ENCODE peak calls at places on chromosomes 16 and 17, in nine cellular contexts. One of them, this sample, is unnamed.

GRCh38 chr17:29129731-29130130 is 50.5 kb downstream of the MYO18A start:
- DNase-seq in transverse colon: no peak
- DNase-seq in gastrocnemius medialis: peak
- DNase-seq in sigmoid colon: no peak
- DNase-seq in astrocyte of the spinal cord: no peak
- DNase-seq in Panc1: no peak
- DNase-seq in fibroblast of the aortic adventitia: no peak
- DNase-seq in cardiac fibroblast: no peak
- DNase-seq in uterus: no peak
- DNase-seq in this sample: no peak

GRCh38 chr17:73936908-73937627 is 266.4 kb upstream of the RPL38 start:
- DNase-seq in gastrocnemius medialis: no peak
- DNase-seq in Panc1: no peak
- DNase-seq in cardiac fibroblast: no peak
- DNase-seq in astrocyte of the spinal cord: no peak
- DNase-seq in transverse colon: no peak
- DNase-seq in sigmoid colon: no peak
- DNase-seq in uterus: no peak
- DNase-seq in fibroblast of the aortic adventitia: no peak
- DNase-seq in this sample: no peak

GRCh38 chr17:66655861-66656260 is 179.1 kb upstream of the CACNG5 start:
- DNase-seq in uterus: no peak
- DNase-seq in cardiac fibroblast: peak
- DNase-seq in fibroblast of the aortic adventitia: peak
- DNase-seq in gastrocnemius medialis: no peak
- DNase-seq in sigmoid colon: no peak
- DNase-seq in astrocyte of the spinal cord: peak
- DNase-seq in transverse colon: no peak
- DNase-seq in Panc1: no peak
- DNase-seq in this sample: peak

GRCh38 chr16:87380403-87380802 is 3.2 kb downstream of the FBXO31 start:
- DNase-seq in fibroblast of the aortic adventitia: no peak
- DNase-seq in gastrocnemius medialis: no peak
- DNase-seq in sigmoid colon: peak
- DNase-seq in transverse colon: no peak
- DNase-seq in astrocyte of the spinal cord: no peak
- DNase-seq in cardiac fibroblast: no peak
- DNase-seq in uterus: no peak
- DNase-seq in Panc1: no peak
- DNase-seq in this sample: no peak

GRCh38 chr17:62073993-62074392 is 8.9 kb upstream of the MED13 start:
- DNase-seq in cardiac fibroblast: no peak
- DNase-seq in astrocyte of the spinal cord: no peak
- DNase-seq in gastrocnemius medialis: no peak
- DNase-seq in uterus: no peak
- DNase-seq in sigmoid colon: no peak
- DNase-seq in fibroblast of the aortic adventitia: no peak
- DNase-seq in transverse colon: no peak
- DNase-seq in Panc1: no peak
- DNase-seq in this sample: no peak

GRCh38 chr17:13864551-13864950 is 204.8 kb upstream of the COX10 start:
- DNase-seq in fibroblast of the aortic adventitia: peak
- DNase-seq in uterus: no peak
- DNase-seq in astrocyte of the spinal cord: peak
- DNase-seq in cardiac fibroblast: peak
- DNase-seq in Panc1: no peak
- DNase-seq in transverse colon: no peak
- DNase-seq in sigmoid colon: no peak
- DNase-seq in gastrocnemius medialis: no peak
- DNase-seq in this sample: peak

GRCh38 chr17:77579717-77580116 is 378.8 kb upstream of the TNRC6C start:
- DNase-seq in transverse colon: no peak
- DNase-seq in astrocyte of the spinal cord: no peak
- DNase-seq in uterus: no peak
- DNase-seq in sigmoid colon: no peak
- DNase-seq in gastrocnemius medialis: no peak
- DNase-seq in fibroblast of the aortic adventitia: no peak
- DNase-seq in Panc1: no peak
- DNase-seq in cardiac fibroblast: no peak
- DNase-seq in this sample: no peak

GRCh38 chr16:69443809-69444611 is 19.6 kb downstream of the CYB5B start:
- DNase-seq in transverse colon: peak
- DNase-seq in fibroblast of the aortic adventitia: peak
- DNase-seq in astrocyte of the spinal cord: peak
- DNase-seq in cardiac fibroblast: peak
- DNase-seq in sigmoid colon: peak
- DNase-seq in uterus: peak
- DNase-seq in gastrocnemius medialis: no peak
- DNase-seq in Panc1: peak
- DNase-seq in this sample: peak

GRCh38 chr17:19716108-19717030 is at the start of gene SLC47A2:
- DNase-seq in transverse colon: no peak
- DNase-seq in astrocyte of the spinal cord: no peak
- DNase-seq in fibroblast of the aortic adventitia: no peak
- DNase-seq in gastrocnemius medialis: peak
- DNase-seq in uterus: no peak
- DNase-seq in Panc1: no peak
- DNase-seq in sigmoid colon: peak
- DNase-seq in cardiac fibroblast: no peak
- DNase-seq in this sample: no peak

DNA sequence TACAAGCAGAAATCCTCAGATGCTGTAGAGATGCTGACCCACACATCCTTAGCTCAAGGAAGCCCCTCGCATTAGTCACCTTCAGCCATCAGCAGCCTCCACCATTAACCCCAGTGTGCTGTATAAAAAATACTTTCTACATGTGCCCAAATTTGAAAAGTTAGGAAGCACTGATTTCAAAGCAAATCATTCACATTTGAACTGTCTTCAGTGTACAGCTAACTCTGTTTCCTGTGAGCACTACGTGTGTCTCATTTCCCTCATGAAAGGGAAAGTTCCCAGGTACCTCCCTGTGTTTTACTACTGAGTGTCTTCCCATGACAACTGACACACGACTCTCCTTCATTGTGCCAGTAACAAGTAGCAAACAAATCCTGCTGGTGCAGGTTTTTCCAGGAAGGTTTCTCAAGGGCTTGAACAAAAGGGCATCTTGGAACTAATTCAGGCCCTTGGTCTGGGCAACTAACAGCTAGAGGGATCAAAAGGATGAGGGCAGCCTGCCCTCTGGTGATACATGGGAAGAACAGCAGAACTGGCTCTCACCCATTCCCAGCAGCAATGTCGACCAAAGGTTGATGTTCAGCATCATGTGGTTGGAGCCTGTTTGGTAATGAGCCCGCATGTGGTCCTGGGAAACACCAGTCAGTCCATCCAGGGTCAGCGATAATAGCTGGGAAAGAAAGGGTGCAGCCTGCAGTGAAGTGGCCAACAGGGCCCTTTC is 4.0 kb downstream of the SLC35B1 start:
- DNase-seq in astrocyte of the spinal cord: peak
- DNase-seq in cardiac fibroblast: peak
- DNase-seq in gastrocnemius medialis: peak
- DNase-seq in Panc1: peak
- DNase-seq in transverse colon: peak
- DNase-seq in sigmoid colon: no peak
- DNase-seq in uterus: no peak
- DNase-seq in fibroblast of the aortic adventitia: peak
- DNase-seq in this sample: peak
- TF ChIP-seq CTCF in astrocyte of the spinal cord: peak
- TF ChIP-seq CTCF in cardiac fibroblast: peak
- TF ChIP-seq CTCF in gastrocnemius medialis: peak
- TF ChIP-seq CTCF in Panc1: peak
- TF ChIP-seq CTCF in transverse colon: peak
- TF ChIP-seq CTCF in sigmoid colon: peak
- TF ChIP-seq CTCF in uterus: no peak
- TF ChIP-seq CTCF in fibroblast of the aortic adventitia: peak
- TF ChIP-seq CTCF in this sample: peak

GRCh38 chr16:56268799-56269198 is 77.5 kb downstream of the GNAO1 start:
- DNase-seq in fibroblast of the aortic adventitia: no peak
- DNase-seq in uterus: no peak
- DNase-seq in Panc1: no peak
- DNase-seq in sigmoid colon: peak
- DNase-seq in cardiac fibroblast: no peak
- DNase-seq in transverse colon: no peak
- DNase-seq in gastrocnemius medialis: no peak
- DNase-seq in astrocyte of the spinal cord: no peak
- DNase-seq in this sample: no peak

GRCh38 chr16:56270828-56271227 is 79.5 kb downstream of the GNAO1 start:
- DNase-seq in astrocyte of the spinal cord: no peak
- DNase-seq in Panc1: no peak
- DNase-seq in gastrocnemius medialis: no peak
- DNase-seq in transverse colon: no peak
- DNase-seq in sigmoid colon: peak
- DNase-seq in fibroblast of the aortic adventitia: no peak
- DNase-seq in uterus: no peak
- DNase-seq in cardiac fibroblast: no peak
- DNase-seq in this sample: no peak

GRCh38 chr16:56267888-56268287 is 76.6 kb downstream of the GNAO1 start:
- DNase-seq in astrocyte of the spinal cord: no peak
- DNase-seq in Panc1: no peak
- DNase-seq in sigmoid colon: no peak
- DNase-seq in uterus: no peak
- DNase-seq in transverse colon: no peak
- DNase-seq in fibroblast of the aortic adventitia: no peak
- DNase-seq in cardiac fibroblast: no peak
- DNase-seq in gastrocnemius medialis: no peak
- DNase-seq in this sample: no peak

GRCh38 chr16:56269276-56269675 is 78.0 kb downstream of the GNAO1 start:
- DNase-seq in astrocyte of the spinal cord: no peak
- DNase-seq in Panc1: no peak
- DNase-seq in cardiac fibroblast: no peak
- DNase-seq in sigmoid colon: peak
- DNase-seq in fibroblast of the aortic adventitia: no peak
- DNase-seq in gastrocnemius medialis: no peak
- DNase-seq in uterus: no peak
- DNase-seq in transverse colon: no peak
- DNase-seq in this sample: no peak

DNA sequence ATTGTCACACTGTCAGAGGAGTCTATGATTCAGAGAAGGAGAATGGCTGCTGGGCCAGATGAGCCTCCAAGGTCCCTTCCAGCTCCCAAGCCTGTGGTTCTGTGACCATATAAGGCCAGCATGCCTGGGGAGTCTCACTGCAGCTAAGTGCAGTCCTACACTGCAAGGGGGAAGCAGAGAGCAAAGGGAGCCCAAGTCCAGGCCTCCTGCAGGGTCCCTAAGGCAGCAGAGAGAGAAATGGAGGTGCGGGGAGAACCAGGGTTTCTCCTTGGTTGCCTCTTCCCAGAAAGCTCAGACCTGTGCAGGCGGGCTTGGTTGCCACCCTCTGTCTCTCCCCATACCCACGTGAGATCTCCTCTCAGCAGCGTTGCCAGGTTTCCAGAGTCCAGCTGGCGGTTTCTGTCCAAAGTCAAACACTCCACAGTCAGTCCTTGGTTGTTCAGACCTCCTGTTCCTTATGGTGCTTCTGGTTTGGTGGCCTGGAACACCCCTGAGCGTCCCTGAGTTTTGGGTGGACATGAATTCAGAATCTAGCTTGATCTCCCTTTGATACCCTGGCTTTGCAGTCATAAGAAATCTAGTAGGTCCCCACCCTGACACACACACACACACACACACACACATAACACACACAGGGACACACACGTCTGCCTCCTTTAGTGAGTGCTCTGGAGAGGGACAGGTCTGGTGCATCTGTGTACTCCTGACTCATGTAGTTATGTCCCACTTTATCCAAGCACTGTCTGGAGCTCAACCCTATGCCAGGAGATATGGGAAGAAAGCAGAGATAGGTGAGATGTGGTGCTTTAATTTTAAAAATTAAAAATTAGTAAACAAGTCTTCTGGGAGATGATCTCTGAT is 78.8 kb downstream of the GNAO1 start:
- DNase-seq in gastrocnemius medialis: peak
- DNase-seq in uterus: no peak
- DNase-seq in sigmoid colon: peak
- DNase-seq in Panc1: no peak
- DNase-seq in cardiac fibroblast: peak
- DNase-seq in transverse colon: peak
- DNase-seq in fibroblast of the aortic adventitia: peak
- DNase-seq in astrocyte of the spinal cord: peak
- DNase-seq in this sample: peak
- H3K4me3 ChIP-seq in gastrocnemius medialis: no peak
- H3K4me3 ChIP-seq in uterus: no peak
- H3K4me3 ChIP-seq in sigmoid colon: no peak
- H3K4me3 ChIP-seq in Panc1: no peak
- H3K4me3 ChIP-seq in cardiac fibroblast: no peak
- H3K4me3 ChIP-seq in transverse colon: no peak
- H3K4me3 ChIP-seq in fibroblast of the aortic adventitia: no peak
- H3K4me3 ChIP-seq in astrocyte of the spinal cord: no peak
- H3K4me3 ChIP-seq in this sample: no peak

DNA sequence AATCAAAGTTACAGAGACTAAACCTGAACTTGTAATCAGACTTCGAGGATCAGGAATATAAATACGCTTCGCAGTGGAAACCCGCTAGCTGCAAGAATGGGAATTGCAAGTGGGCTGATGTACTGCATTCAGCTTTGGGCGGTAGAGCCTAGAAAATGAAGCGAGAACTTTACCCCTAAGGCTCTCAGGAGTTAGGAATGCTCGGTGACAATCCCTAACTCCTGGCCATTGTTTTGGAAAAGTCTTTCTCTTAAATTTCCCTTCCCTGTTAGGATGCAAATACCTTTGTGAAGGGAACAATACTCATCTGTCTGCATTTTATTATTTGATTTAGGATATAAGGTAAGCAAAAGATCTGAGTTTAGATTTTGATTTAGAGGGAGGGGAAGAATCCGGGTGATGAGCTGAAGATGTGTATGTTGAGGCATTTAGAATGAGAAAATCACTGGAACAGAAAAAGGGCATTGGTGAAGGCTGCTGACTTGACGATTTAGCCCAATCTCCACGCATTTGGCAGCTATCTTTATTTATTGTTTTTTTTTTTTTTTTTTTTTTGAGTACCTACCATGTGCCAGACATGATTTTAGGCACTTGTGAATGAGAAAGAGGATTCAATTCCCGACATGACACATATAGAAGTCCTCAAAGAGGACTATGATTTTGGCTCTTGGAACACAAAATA is 2.2 kb upstream of the TOX3 start:
- DNase-seq in Panc1: no peak
- DNase-seq in transverse colon: no peak
- DNase-seq in fibroblast of the aortic adventitia: no peak
- DNase-seq in uterus: no peak
- DNase-seq in sigmoid colon: no peak
- DNase-seq in astrocyte of the spinal cord: no peak
- DNase-seq in gastrocnemius medialis: no peak
- DNase-seq in cardiac fibroblast: peak
- DNase-seq in this sample: peak
- TF ChIP-seq CTCF in Panc1: peak
- TF ChIP-seq CTCF in transverse colon: peak
- TF ChIP-seq CTCF in fibroblast of the aortic adventitia: peak
- TF ChIP-seq CTCF in uterus: no peak
- TF ChIP-seq CTCF in sigmoid colon: no peak
- TF ChIP-seq CTCF in astrocyte of the spinal cord: peak
- TF ChIP-seq CTCF in gastrocnemius medialis: no peak
- TF ChIP-seq CTCF in cardiac fibroblast: peak
- TF ChIP-seq CTCF in this sample: peak

DNA sequence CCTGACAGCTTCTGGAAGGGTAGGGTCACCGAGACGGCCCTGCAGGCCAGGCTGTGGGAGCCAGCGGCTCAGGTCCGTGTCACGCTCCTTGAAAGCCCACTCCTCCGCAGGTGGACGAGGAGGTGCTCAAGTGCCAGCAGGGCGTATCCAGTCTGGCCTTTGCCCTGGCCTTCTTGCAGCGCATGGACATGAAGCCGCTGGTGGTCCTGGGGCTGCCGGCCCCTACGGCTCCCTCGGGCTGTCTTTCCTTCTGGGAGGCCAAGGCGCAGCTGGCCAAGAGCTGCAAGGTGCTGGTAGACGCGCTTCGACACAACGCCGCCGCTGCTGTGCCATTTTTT is 1.1 kb downstream of the NAGS start:
- DNase-seq in Panc1: no peak
- DNase-seq in cardiac fibroblast: no peak
- DNase-seq in fibroblast of the aortic adventitia: no peak
- DNase-seq in gastrocnemius medialis: no peak
- DNase-seq in uterus: no peak
- DNase-seq in sigmoid colon: no peak
- DNase-seq in transverse colon: no peak
- DNase-seq in astrocyte of the spinal cord: no peak
- DNase-seq in this sample: no peak
- H3K4me3 ChIP-seq in Panc1: peak
- H3K4me3 ChIP-seq in cardiac fibroblast: peak
- H3K4me3 ChIP-seq in fibroblast of the aortic adventitia: peak
- H3K4me3 ChIP-seq in gastrocnemius medialis: peak
- H3K4me3 ChIP-seq in uterus: no peak
- H3K4me3 ChIP-seq in sigmoid colon: no peak
- H3K4me3 ChIP-seq in transverse colon: no peak
- H3K4me3 ChIP-seq in astrocyte of the spinal cord: peak
- H3K4me3 ChIP-seq in this sample: peak